ENCODE peak calls at places on chromosomes 1 and 21, in nine cellular contexts. J, X, S, M, D, C, V, Z and O are unnamed samples.

GRCh38 chr1:207026177-207026576 is 6.4 kb downstream of the C1orf116 start:
- DNase-seq in J (no peak), X (no peak), S (no peak), M (no peak), D (no peak), C (no peak), V (peak), Z (no peak), O (no peak)

GRCh38 chr1:68294354-68295066 is 62.2 kb upstream of the WLS start:
- DNase-seq in J (no peak), X (no peak), S (no peak), M (no peak), D (no peak), C (no peak), V (no peak), Z (no peak), O (no peak)

GRCh38 chr21:36321325-36322082 is 1.5 kb downstream of the MORC3 start:
- DNase-seq in J (no peak), X (peak), S (no peak), M (peak), D (peak), C (no peak), V (peak), Z (peak), O (no peak)

GRCh38 chr1:206419783-206420182 is 50.5 kb upstream of the IKBKE start:
- DNase-seq in J (no peak), X (no peak), S (no peak), M (peak), D (no peak), C (no peak), V (peak), Z (no peak), O (no peak)

GRCh38 chr1:13583964-13584791 is 546 bp downstream of the PDPN start:
- DNase-seq in J (no peak), X (no peak), S (no peak), M (no peak), D (no peak), C (no peak), V (peak), Z (no peak), O (peak)

GRCh38 chr21:45940621-45941337 is 40.8 kb upstream of the COL6A1 start:
- DNase-seq in J (no peak), X (no peak), S (no peak), M (no peak), D (no peak), C (no peak), V (no peak), Z (no peak), O (no peak)

GRCh38 chr21:36241717-36242116 is 78.3 kb upstream of the MORC3 start:
- DNase-seq in J (no peak), X (no peak), S (no peak), M (no peak), D (no peak), C (no peak), V (no peak), Z (no peak), O (no peak)

GRCh38 chr1:19448491-19449439 is 36.6 kb downstream of the CAPZB start:
- DNase-seq in J (no peak), X (no peak), S (peak), M (peak), D (no peak), C (no peak), V (peak), Z (no peak), O (peak)

GRCh38 chr1:198959676-198960075 is 320.8 kb downstream of the PTPRC start:
- DNase-seq in J (no peak), X (no peak), S (no peak), M (no peak), D (no peak), C (no peak), V (no peak), Z (no peak), O (no peak)

GRCh38 chr1:53121319-53122172 is 20.9 kb downstream of the SLC1A7 start:
- DNase-seq in J (no peak), X (peak), S (peak), M (peak), D (no peak), C (no peak), V (peak), Z (no peak), O (peak)

GRCh38 chr1:213982814-213983588 is 4.8 kb upstream of the PROX1 start:
- DNase-seq in J (peak), X (peak), S (no peak), M (no peak), D (no peak), C (no peak), V (no peak), Z (no peak), O (no peak)

GRCh38 chr1:154176341-154176740 is 15.6 kb downstream of the TPM3 start:
- DNase-seq in J (no peak), X (no peak), S (no peak), M (peak), D (no peak), C (no peak), V (peak), Z (peak), O (no peak)

GRCh38 chr1:212595787-212596714 is 12.5 kb upstream of the ATF3 start:
- DNase-seq in J (no peak), X (peak), S (peak), M (peak), D (peak), C (no peak), V (peak), Z (no peak), O (no peak)